ENCODE peak calls at places on chromosomes 7 and 10, in six cellular contexts. One of them, this sample, is unnamed.
A peak's percentile ranks its signal among the peaks of the same experiment; 100 is the strongest.

GRCh38 chr7:151273646-151274375 is 25.3 kb upstream of the SMARCD3 start:
- DNase-seq in C1 segment of cervical spinal cord: no peak
- DNase-seq in GM23338: no peak
- DNase-seq in LoVo: no peak
- DNase-seq in type B pancreatic cell: no peak
- DNase-seq in AG04449: no peak
- DNase-seq in this sample: no peak

GRCh38 chr7:14394786-14395185 is 405.3 kb upstream of the ETV1 start:
- DNase-seq in C1 segment of cervical spinal cord: no peak
- DNase-seq in GM23338: no peak
- DNase-seq in LoVo: no peak
- DNase-seq in type B pancreatic cell: no peak
- DNase-seq in AG04449: no peak
- DNase-seq in this sample: no peak

GRCh38 chr7:140639366-140640053 is 1.1 kb downstream of the DENND2A start:
- DNase-seq in C1 segment of cervical spinal cord: no peak
- DNase-seq in GM23338: peak; percentile 51
- DNase-seq in LoVo: no peak
- DNase-seq in type B pancreatic cell: no peak
- DNase-seq in AG04449: no peak
- DNase-seq in this sample: no peak

GRCh38 chr10:110504111-110504735 is 6.5 kb downstream of the DUSP5 start:
- DNase-seq in C1 segment of cervical spinal cord: peak; percentile 32
- DNase-seq in GM23338: no peak
- DNase-seq in LoVo: no peak
- DNase-seq in type B pancreatic cell: no peak
- DNase-seq in AG04449: no peak
- DNase-seq in this sample: peak; percentile 43

GRCh38 chr7:26073041-26073440 is 79.0 kb upstream of the NFE2L3 start:
- DNase-seq in C1 segment of cervical spinal cord: no peak
- DNase-seq in GM23338: peak; percentile 8
- DNase-seq in LoVo: no peak
- DNase-seq in type B pancreatic cell: no peak
- DNase-seq in AG04449: no peak
- DNase-seq in this sample: no peak

GRCh38 chr7:105189859-105190492 is 176.0 kb downstream of the KMT2E start:
- DNase-seq in C1 segment of cervical spinal cord: no peak
- DNase-seq in GM23338: no peak
- DNase-seq in LoVo: no peak
- DNase-seq in type B pancreatic cell: no peak
- DNase-seq in AG04449: no peak
- DNase-seq in this sample: no peak

GRCh38 chr10:20630092-20630643 is 266.9 kb downstream of the NEBL start:
- DNase-seq in C1 segment of cervical spinal cord: no peak
- DNase-seq in GM23338: no peak
- DNase-seq in LoVo: no peak
- DNase-seq in type B pancreatic cell: no peak
- DNase-seq in AG04449: no peak
- DNase-seq in this sample: no peak

GRCh38 chr7:71739520-71740195 is 607.7 kb downstream of the GALNT17 start:
- DNase-seq in C1 segment of cervical spinal cord: no peak
- DNase-seq in GM23338: peak; percentile 87
- DNase-seq in LoVo: no peak
- DNase-seq in type B pancreatic cell: no peak
- DNase-seq in AG04449: no peak
- DNase-seq in this sample: no peak

GRCh38 chr10:88987243-88987726 is 3.3 kb upstream of the FAS start:
- DNase-seq in C1 segment of cervical spinal cord: no peak
- DNase-seq in GM23338: no peak
- DNase-seq in LoVo: no peak
- DNase-seq in type B pancreatic cell: no peak
- DNase-seq in AG04449: no peak
- DNase-seq in this sample: no peak

GRCh38 chr10:86260564-86260963 is 106.0 kb downstream of the GRID1 start:
- DNase-seq in C1 segment of cervical spinal cord: no peak
- DNase-seq in GM23338: no peak
- DNase-seq in LoVo: no peak
- DNase-seq in type B pancreatic cell: peak; percentile 34
- DNase-seq in AG04449: no peak
- DNase-seq in this sample: no peak

This sample was measured in testis.